ENCODE peak calls at places on chromosome 17, in ten cellular contexts. M is HAP-1; G is heart right ventricle; C is tibial nerve; W is esophagus squamous epithelium; N is right atrium auricular region; Q is left ventricle myocardium inferior; I is CD8-positive, alpha-beta T cell; B is A549; U is lower lobe of right lung. A is an unnamed sample.

GRCh38 chr17:73611630-73612029 is 32.6 kb downstream of the SDK2 start:
- DNase-seq in N (no peak), B (no peak), M (no peak), U (no peak), G (no peak), I (no peak), Q (no peak), W (no peak), C (no peak), A (no peak)

GRCh38 chr17:58002558-58002957 is 4.5 kb downstream of the SRSF1 start:
- DNase-seq in I (no peak), U (no peak), N (no peak), M (no peak), B (no peak), Q (no peak), G (no peak), C (no peak), W (no peak), A (no peak)

GRCh38 chr17:82195675-82196258 is 16.9 kb downstream of the CCDC57 start:
- DNase-seq in M (no peak), C (no peak), W (no peak), Q (no peak), G (no peak), N (no peak), B (no peak), U (no peak), I (no peak), A (no peak)

GRCh38 chr17:15966183-15966878 is 21.4 kb downstream of the ADORA2B start:
- DNase-seq in W (no peak), B (no peak), I (no peak), C (no peak), M (peak; percentile 84), U (peak; percentile 89), G (no peak), Q (no peak), N (no peak), A (no peak)

GRCh38 chr17:14068542-14069250 is 608 bp upstream of the COX10 start:
- DNase-seq in M (no peak), U (no peak), C (no peak), I (no peak), Q (no peak), G (no peak), W (no peak), B (peak; percentile 14), N (no peak), A (no peak)

GRCh38 chr17:50708050-50709000 is 611 bp upstream of the ANKRD40 start:
- DNase-seq in U (no peak), M (no peak), Q (no peak), G (no peak), N (no peak), C (no peak), W (no peak), B (peak; percentile 44), I (no peak), A (no peak)

GRCh38 chr17:43669971-43670644 is 8.4 kb upstream of the MEOX1 start:
- DNase-seq in N (no peak), G (no peak), B (no peak), C (no peak), Q (no peak), M (no peak), I (no peak), U (no peak), W (no peak), A (no peak)

GRCh38 chr17:60675997-60676396 is 1.7 kb upstream of the BCAS3 start:
- DNase-seq in Q (no peak), G (no peak), W (no peak), M (no peak), N (no peak), C (no peak), U (no peak), B (no peak), I (no peak), A (no peak)

GRCh38 chr17:5413682-5414081 is 5.8 kb downstream of the NUP88 start:
- DNase-seq in C (no peak), B (peak; percentile 25), G (no peak), W (no peak), N (no peak), U (no peak), I (no peak), M (no peak), Q (no peak), A (no peak)

GRCh38 chr17:63546308-63547082 is 3.8 kb upstream of the DCAF7 start:
- DNase-seq in B (no peak), N (no peak), Q (no peak), I (no peak), U (no peak), C (no peak), W (no peak), M (no peak), G (no peak), A (no peak)

GRCh38 chr17:4086041-4086483 is 56.8 kb downstream of the ZZEF1 start:
- DNase-seq in G (no peak), I (no peak), C (no peak), U (no peak), B (no peak), M (no peak), N (no peak), W (no peak), Q (no peak), A (no peak)

GRCh38 chr17:49090885-49091594 is 41.5 kb upstream of the B4GALNT2 start:
- DNase-seq in W (no peak), U (no peak), C (no peak), G (no peak), N (no peak), M (no peak), B (no peak), I (no peak), Q (no peak), A (no peak)

DNA sequence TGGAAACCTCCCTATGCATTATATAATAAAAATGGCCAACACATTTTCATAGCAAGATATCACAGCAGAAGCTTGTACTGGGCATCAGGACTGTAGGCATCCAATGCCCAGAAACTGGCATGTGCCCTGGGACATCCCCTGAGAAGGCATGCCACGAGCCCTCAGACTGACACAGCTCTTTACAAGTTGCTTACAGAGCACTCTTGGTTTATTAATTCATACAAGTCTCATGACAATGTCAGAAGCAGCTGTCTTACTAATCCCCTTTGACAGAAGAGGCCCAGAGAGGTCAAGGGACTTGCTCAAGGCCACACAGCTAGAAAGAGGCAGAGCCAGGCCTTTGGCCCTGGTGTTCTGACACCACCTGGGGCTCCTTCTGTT is 5.6 kb upstream of the CCL2 start:
- DNase-seq in Q (peak; percentile 36), W (no peak), B (no peak), G (no peak), I (no peak), N (no peak), M (no peak), C (no peak), U (no peak), A (no peak)
- H3K4me1 ChIP-seq in Q (peaks cover 68% of the 10 kb centered on the region), W (peaks cover 64% of the 10 kb centered on the region), B (peaks cover 66% of the 10 kb centered on the region), G (peaks cover 55% of the 10 kb centered on the region), I (no peaks in the 10 kb centered on the region), N (no peaks in the 10 kb centered on the region), M (peaks cover 22% of the 10 kb centered on the region), C (peaks cover 65% of the 10 kb centered on the region), U (peaks cover 96% of the 10 kb centered on the region), A (no peaks in the 10 kb centered on the region)

GRCh38 chr17:27490391-27490790 is 34.1 kb downstream of the KSR1 start:
- DNase-seq in C (no peak), Q (no peak), U (no peak), B (no peak), I (no peak), G (no peak), M (no peak), W (no peak), N (no peak), A (no peak)

GRCh38 chr17:27493088-27493487 is 36.8 kb downstream of the KSR1 start:
- DNase-seq in I (no peak), C (no peak), G (no peak), M (no peak), B (no peak), N (no peak), U (no peak), Q (no peak), W (no peak), A (no peak)

GRCh38 chr17:27489045-27489715 is 32.9 kb downstream of the KSR1 start:
- DNase-seq in C (peak; percentile 78), U (peak; percentile 90), M (no peak), G (peak; percentile 62), Q (peak; percentile 84), N (peak; percentile 90), W (no peak), B (peak; percentile 67), I (no peak), A (no peak)

GRCh38 chr17:27492470-27492869 is 36.2 kb downstream of the KSR1 start:
- DNase-seq in W (no peak), M (no peak), N (no peak), Q (no peak), I (no peak), G (no peak), U (no peak), B (no peak), C (no peak), A (no peak)

GRCh38 chr17:27491713-27492190 is 35.5 kb downstream of the KSR1 start:
- DNase-seq in I (no peak), B (no peak), U (no peak), M (no peak), G (no peak), W (no peak), Q (no peak), N (no peak), C (no peak), A (no peak)
- H3K4me1 ChIP-seq in I (no peaks in the 10 kb centered on the region), B (peaks cover 70% of the 10 kb centered on the region), U (peaks cover 79% of the 10 kb centered on the region), M (peaks cover 46% of the 10 kb centered on the region), G (peaks cover 19% of the 10 kb centered on the region), W (peaks cover 54% of the 10 kb centered on the region), Q (peaks cover 58% of the 10 kb centered on the region), N (no peaks in the 10 kb centered on the region), C (peaks cover 26% of the 10 kb centered on the region), A (no peaks in the 10 kb centered on the region)

DNA sequence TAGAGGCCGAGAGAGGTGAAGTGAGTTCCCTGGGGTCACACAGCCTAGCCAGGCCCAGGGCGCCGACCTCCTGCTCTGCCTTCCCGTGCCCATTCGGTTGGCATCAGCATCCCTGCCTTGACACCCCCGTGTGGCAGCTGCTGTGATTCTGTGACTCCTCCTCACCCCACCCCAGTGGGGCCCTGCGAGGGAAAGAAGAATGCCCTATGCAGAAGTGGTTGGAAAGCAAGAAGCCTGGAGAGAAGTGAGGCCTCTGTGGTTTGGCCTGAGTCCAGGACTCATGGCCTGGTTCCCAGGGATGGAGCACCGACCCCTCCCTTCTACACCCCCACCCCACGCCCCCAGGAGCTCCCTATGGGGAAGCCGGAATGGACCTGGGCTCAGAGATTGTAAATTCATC is 296.2 kb downstream of the SEC14L1 start:
- DNase-seq in I (peak; percentile 57), M (no peak), U (no peak), N (no peak), B (no peak), C (no peak), W (no peak), G (peak; percentile 74), Q (peak; percentile 70), A (no peak)
- H3K4me1 ChIP-seq in I (peaks cover 83% of the 10 kb centered on the region), M (no peaks in the 10 kb centered on the region), U (peaks cover 94% of the 10 kb centered on the region), N (no peaks in the 10 kb centered on the region), B (peaks cover 8% of the 10 kb centered on the region), C (peaks cover 98% of the 10 kb centered on the region), W (peaks cover 84% of the 10 kb centered on the region), G (peaks cover 87% of the 10 kb centered on the region), Q (peaks cover 99% of the 10 kb centered on the region), A (peaks cover 97% of the 10 kb centered on the region)

DNA sequence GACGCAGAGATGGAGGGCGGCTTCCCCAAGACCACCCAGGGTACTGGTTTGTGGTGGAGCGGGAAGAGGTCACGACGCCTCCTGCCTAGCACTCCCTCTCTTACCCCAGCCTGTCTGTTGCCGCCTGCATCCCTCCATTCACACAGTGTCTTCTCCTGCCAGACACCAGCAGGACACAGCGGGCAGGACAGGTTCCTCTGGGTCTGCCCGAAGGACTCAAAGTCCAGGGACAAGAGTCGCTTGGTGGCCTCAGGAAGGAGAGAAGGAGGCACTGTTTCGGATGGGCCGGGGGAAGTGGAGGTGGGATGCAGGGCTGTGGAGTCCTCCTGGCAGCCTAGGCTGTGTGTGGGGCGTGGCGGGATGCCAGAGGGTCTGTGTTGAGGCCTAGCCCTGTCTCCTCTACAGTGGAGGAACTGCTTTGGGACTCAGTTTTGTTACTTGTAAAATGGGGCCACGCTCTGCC is 19.6 kb upstream of the TNS4 start:
- DNase-seq in M (no peak), G (no peak), C (peak; percentile 4), I (no peak), U (no peak), W (no peak), N (no peak), Q (no peak), B (no peak), A (no peak)
- H3K4me1 ChIP-seq in M (peaks cover 5% of the 10 kb centered on the region), G (no peaks in the 10 kb centered on the region), C (peaks cover 15% of the 10 kb centered on the region), I (peaks cover 29% of the 10 kb centered on the region), U (peaks cover 25% of the 10 kb centered on the region), W (peaks cover 67% of the 10 kb centered on the region), N (no peaks in the 10 kb centered on the region), Q (peaks cover 12% of the 10 kb centered on the region), B (peaks cover 76% of the 10 kb centered on the region), A (peaks cover 31% of the 10 kb centered on the region)